ENCODE peak calls at places on chromosome 4, in nine cellular contexts. O is H9, F is heart right ventricle, E is left ventricle myocardium inferior, Z is fibroblast of mammary gland, N is fibroblast of lung, I is nephron progenitor cell, C is Calu3, W is IMR-90. L is an unnamed sample.

GRCh38 chr4:52987401-52988056 is 125.4 kb downstream of the RASL11B start:
- DNase-seq in O (no peak), F (no peak), I (no peak), C (no peak), N (no peak), W (no peak), Z (no peak), E (no peak), L (no peak)

GRCh38 chr4:536351-536972 is 37.5 kb downstream of the PIGG start:
- DNase-seq in C (no peak), Z (no peak), E (no peak), N (no peak), I (no peak), F (no peak), W (no peak), O (no peak), L (no peak)

GRCh38 chr4:67573193-67573592 is 14.7 kb downstream of the STAP1 start:
- DNase-seq in Z (no peak), I (no peak), W (no peak), C (no peak), N (no peak), E (no peak), F (no peak), O (no peak), L (no peak)

GRCh38 chr4:7752649-7753048 is 187.0 kb downstream of the AFAP1 start:
- DNase-seq in Z (peak), W (peak), I (no peak), E (no peak), C (no peak), F (no peak), O (no peak), N (no peak), L (no peak)

GRCh38 chr4:26141916-26142638 is 178.7 kb upstream of the RBPJ start:
- DNase-seq in Z (peak), I (no peak), O (no peak), N (peak), E (peak), W (peak), F (no peak), C (no peak), L (peak)

GRCh38 chr4:108988514-108989195 is 225.8 kb upstream of the ETNPPL start:
- DNase-seq in O (no peak), E (no peak), Z (no peak), F (no peak), C (no peak), I (no peak), W (peak), N (no peak), L (no peak)

GRCh38 chr4:56662782-56663468 is 18.2 kb downstream of the HOPX start:
- DNase-seq in I (no peak), E (no peak), C (no peak), N (no peak), F (no peak), O (no peak), Z (no peak), W (no peak), L (no peak)

GRCh38 chr4:55625835-55626234 is 10.3 kb downstream of the NMU start:
- DNase-seq in C (no peak), N (no peak), W (no peak), E (no peak), O (no peak), I (no peak), Z (no peak), F (no peak), L (no peak)

GRCh38 chr4:182704903-182705302 is 212.3 kb downstream of the DCTD start:
- DNase-seq in N (no peak), E (no peak), I (no peak), Z (no peak), W (no peak), C (no peak), O (no peak), F (no peak), L (no peak)

GRCh38 chr4:182741054-182741453 is 176.1 kb downstream of the DCTD start:
- DNase-seq in F (no peak), E (no peak), I (no peak), Z (no peak), W (no peak), O (no peak), C (no peak), N (no peak), L (no peak)

GRCh38 chr4:48275247-48275646 is 5.6 kb upstream of the TEC start:
- DNase-seq in F (no peak), W (peak), C (peak), Z (peak), E (no peak), N (peak), I (no peak), O (no peak), L (peak)

DNA sequence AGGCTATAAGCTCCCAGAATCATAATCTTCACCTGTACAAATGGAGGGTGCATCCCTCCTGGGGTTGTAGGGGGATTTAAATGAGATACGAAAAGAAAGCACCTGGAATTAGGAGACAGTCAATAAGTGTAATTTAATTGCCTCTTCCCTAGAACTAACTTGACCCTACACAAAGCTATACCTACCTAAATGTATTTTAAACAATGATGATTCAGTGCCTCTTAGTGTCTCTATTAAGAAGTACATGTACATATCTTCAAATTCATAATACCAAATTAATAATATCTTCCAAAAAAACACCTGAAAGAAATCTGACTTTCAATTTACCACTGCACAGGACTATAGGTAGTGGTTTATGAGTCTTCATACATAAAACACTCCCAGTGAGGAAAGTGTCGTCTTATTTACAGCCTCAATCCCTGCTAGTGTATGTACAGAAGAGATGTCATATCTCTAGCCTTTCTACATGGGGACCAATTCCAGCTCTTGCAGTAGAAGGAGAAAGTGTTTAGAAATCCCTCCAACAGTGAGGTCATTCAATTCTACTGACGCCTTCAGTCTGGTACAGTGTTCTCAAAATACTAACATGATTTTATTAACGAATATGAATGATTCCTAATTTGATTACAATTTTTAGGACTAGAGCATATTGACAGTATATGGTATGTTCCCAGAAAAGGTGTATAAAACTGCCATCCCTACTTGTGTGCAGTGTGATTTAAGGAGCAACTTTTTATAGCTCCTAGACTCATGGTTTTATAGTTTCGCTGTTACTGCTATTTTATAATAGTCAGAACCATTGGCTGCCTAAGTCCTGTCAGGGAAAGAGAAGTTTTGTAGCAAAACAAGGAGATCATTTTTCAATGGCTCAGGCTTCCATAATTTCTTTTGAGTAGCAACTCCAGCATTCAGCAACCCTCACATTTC is 282.7 kb downstream of the UNC5C start:
- DNase-seq in C (no peak), Z (no peak), F (no peak), N (no peak), O (no peak), E (no peak), W (no peak), I (no peak), L (peak)
- TF ChIP-seq CTCF in C (no peak), Z (no peak), F (no peak), N (no peak), O (no peak), E (no peak), W (no peak), I (no peak), L (no peak)

GRCh38 chr4:175702703-175703102 is 109.4 kb downstream of the GPM6A start:
- DNase-seq in W (no peak), E (no peak), C (no peak), Z (no peak), O (no peak), F (no peak), N (no peak), I (no peak), L (no peak)
- TF ChIP-seq CTCF in W (no peak), E (no peak), C (no peak), Z (no peak), O (no peak), F (no peak), N (no peak), I (no peak), L (no peak)

GRCh38 chr4:87904627-87905026 is 70.9 kb upstream of the SPP1 start:
- DNase-seq in F (no peak), E (no peak), C (no peak), N (no peak), Z (no peak), W (no peak), I (no peak), O (no peak), L (no peak)

GRCh38 chr4:87912164-87913004 is 63.1 kb upstream of the SPP1 start:
- DNase-seq in C (no peak), O (no peak), F (no peak), N (no peak), E (no peak), I (no peak), W (no peak), Z (no peak), L (peak)

GRCh38 chr4:87910795-87911194 is 64.7 kb upstream of the SPP1 start:
- DNase-seq in E (no peak), O (no peak), C (no peak), F (no peak), W (no peak), I (no peak), Z (no peak), N (no peak), L (no peak)

GRCh38 chr4:87911252-87911774 is 64.2 kb upstream of the SPP1 start:
- DNase-seq in E (no peak), Z (no peak), O (no peak), W (no peak), I (no peak), F (no peak), N (peak), C (peak), L (no peak)

DNA sequence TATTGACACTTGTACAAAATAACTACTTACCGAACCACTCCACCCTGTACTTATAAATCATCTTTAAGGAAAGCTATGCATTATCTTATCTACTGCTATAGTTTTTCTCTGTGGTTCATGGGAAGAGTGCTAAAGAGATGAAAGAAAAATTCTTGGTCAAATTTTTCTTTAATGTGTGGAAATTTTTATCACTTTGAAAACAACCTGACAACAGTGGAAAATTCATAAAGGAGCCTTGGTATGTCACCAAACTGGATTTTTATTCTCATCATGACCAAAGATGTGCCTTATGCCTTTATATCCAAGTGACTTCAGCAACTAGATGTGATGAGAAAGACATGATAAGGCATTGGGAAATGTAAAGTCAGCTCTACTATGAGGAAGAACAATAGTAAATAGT is 67.2 kb upstream of the SPP1 start:
- DNase-seq in Z (no peak), O (no peak), W (no peak), C (no peak), I (no peak), E (no peak), F (no peak), N (no peak), L (no peak)
- TF ChIP-seq CTCF in Z (no peak), O (no peak), W (no peak), C (no peak), I (no peak), E (no peak), F (no peak), N (no peak), L (no peak)

DNA sequence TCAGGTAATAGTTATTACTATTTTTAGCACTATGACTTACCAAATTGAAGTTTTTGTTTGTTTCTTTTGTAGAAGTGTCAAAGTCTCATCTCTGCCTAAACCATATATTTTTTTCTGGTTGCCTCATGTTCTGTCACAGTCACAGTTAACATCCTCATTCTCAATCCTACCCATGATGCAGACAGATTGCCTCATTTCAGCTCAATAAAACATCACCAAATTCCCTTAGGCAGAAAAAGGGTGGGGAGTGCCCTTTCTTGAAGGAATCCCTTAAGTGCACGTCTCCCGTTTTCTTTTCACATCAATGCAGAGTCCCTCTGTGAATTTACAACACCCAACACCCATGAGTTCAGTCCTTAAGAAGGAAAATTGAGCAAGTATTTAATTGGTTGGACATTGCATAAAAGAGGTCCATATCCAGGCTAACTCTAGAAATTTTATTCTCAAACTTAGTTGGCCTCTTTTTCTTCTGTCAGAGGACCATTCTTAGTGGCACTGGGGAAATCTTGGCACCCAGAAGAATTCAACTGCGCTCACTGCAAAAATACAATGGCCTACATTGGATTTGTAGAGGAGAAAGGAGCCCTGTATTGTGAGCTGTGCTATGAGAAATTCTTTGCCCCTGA is 103.7 kb upstream of the BMPR1B start:
- DNase-seq in F (no peak), I (no peak), N (no peak), O (no peak), E (no peak), Z (no peak), C (no peak), W (no peak), L (no peak)
- TF ChIP-seq CTCF in F (no peak), I (no peak), N (no peak), O (no peak), E (no peak), Z (no peak), C (no peak), W (no peak), L (no peak)

DNA sequence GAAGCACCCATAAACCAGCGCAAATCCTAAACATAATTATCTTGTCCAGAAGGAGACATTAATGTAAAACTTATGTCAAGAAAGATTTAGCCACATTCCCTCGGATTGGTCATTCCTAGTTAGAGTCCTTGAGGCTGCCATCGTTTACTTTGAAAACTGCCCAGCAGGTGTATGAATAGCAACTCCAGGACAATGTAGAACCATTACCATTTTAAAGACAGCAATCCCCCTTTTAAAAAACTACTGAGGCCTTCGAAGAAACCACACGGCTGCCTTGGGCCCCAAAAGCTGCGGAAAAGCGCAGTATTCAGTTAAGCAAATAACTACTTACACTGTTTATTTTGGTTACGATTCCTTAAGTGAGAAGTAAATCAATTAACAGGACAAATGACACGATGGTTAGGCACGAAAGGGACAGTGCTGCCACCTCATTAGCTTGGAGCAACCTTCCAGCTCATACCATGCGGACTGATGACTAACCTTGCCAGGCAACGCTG is 814 bp upstream of the SGMS2 start:
- DNase-seq in O (no peak), N (no peak), I (no peak), E (no peak), W (no peak), F (no peak), C (no peak), Z (no peak), L (no peak)
- TF ChIP-seq CTCF in O (no peak), N (no peak), I (no peak), E (no peak), W (no peak), F (no peak), C (no peak), Z (no peak), L (no peak)

L was measured in cardiac fibroblast.